ENCODE peak calls at places on chromosomes 5 and 9, in six cellular contexts. V is tibial artery, Z is BJ, R is HCT116, D is NT2/D1, T is transverse colon. B is an unnamed sample.

GRCh38 chr9:88476491-88477271 is 58.3 kb upstream of the NXNL2 start:
- DNase-seq in V (no peak), Z (peak), R (no peak), D (no peak), T (no peak), B (peak)

GRCh38 chr5:14439087-14439841 is 142.3 kb upstream of the OTULINL start:
- DNase-seq in V (no peak), Z (no peak), R (no peak), D (no peak), T (no peak), B (no peak)

GRCh38 chr9:93205896-93206575 is 22.1 kb downstream of the WNK2 start:
- DNase-seq in V (no peak), Z (no peak), R (no peak), D (no peak), T (no peak), B (no peak)

GRCh38 chr5:411728-412127 is 31.2 kb upstream of the EXOC3 start:
- DNase-seq in V (peak), Z (no peak), R (no peak), D (no peak), T (no peak), B (no peak)

GRCh38 chr5:42715791-42716190 is 40.8 kb upstream of the CCDC152 start:
- DNase-seq in V (no peak), Z (no peak), R (no peak), D (no peak), T (no peak), B (no peak)

GRCh38 chr9:127721391-127721821 is 5.5 kb downstream of the TTC16 start:
- DNase-seq in V (no peak), Z (no peak), R (peak), D (no peak), T (peak), B (no peak)

GRCh38 chr9:136499071-136499934 is 16.5 kb upstream of the SEC16A start:
- DNase-seq in V (no peak), Z (no peak), R (no peak), D (no peak), T (no peak), B (no peak)

GRCh38 chr5:160260881-160261815 is 31.8 kb downstream of the FABP6 start:
- DNase-seq in V (no peak), Z (no peak), R (no peak), D (no peak), T (peak), B (peak)

GRCh38 chr5:173454381-173454763 is 126.2 kb upstream of the STC2 start:
- DNase-seq in V (no peak), Z (no peak), R (no peak), D (no peak), T (no peak), B (peak)

GRCh38 chr9:115691097-115691496 is 462.5 kb upstream of the PAPPA start:
- DNase-seq in V (no peak), Z (peak), R (no peak), D (no peak), T (no peak), B (peak)

DNA sequence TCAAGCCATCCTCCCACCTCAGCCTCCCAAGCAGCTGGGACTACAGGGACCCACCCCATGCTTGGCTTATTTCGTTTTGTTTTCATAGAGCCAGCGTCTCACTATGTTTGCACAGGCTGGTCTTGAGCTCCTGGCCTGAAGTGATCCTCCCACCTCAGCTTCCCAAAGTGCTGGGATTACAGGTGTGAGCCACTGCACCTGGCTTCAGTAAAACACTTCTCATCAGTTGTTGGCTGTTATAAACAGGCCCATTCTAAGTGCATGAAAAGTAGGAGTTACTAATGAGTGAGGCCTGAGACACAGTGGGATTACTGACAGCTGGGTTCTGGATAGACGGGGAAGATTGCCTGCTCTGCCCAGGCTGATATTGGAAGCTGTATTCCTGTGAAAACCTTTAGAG is 3.5 kb downstream of the CRB2 start:
- DNase-seq in V (no peak), Z (no peak), R (no peak), D (no peak), T (no peak), B (no peak)
- H3K4me3 ChIP-seq in V (no peak), Z (no peak), R (no peak), D (no peak), T (no peak), B (no peak)

GRCh38 chr9:133577463-133578112 is 31.6 kb downstream of the FAM163B start:
- DNase-seq in V (no peak), Z (no peak), R (no peak), D (no peak), T (no peak), B (no peak)

GRCh38 chr9:133579601-133580415 is 29.4 kb downstream of the FAM163B start:
- DNase-seq in V (no peak), Z (no peak), R (no peak), D (no peak), T (no peak), B (no peak)

GRCh38 chr9:133578524-133579230 is 30.5 kb downstream of the FAM163B start:
- DNase-seq in V (no peak), Z (no peak), R (no peak), D (no peak), T (no peak), B (no peak)

GRCh38 chr9:133580416-133580738 is 28.8 kb downstream of the FAM163B start:
- DNase-seq in V (no peak), Z (no peak), R (no peak), D (no peak), T (no peak), B (no peak)

GRCh38 chr9:133579231-133579560 is 30.0 kb downstream of the FAM163B start:
- DNase-seq in V (no peak), Z (no peak), R (no peak), D (no peak), T (no peak), B (no peak)
- H3K4me3 ChIP-seq in V (no peak), Z (no peak), R (no peak), D (no peak), T (no peak), B (no peak)

GRCh38 chr5:119342414-119342813 is 13.4 kb upstream of the TNFAIP8 start:
- DNase-seq in V (no peak), Z (no peak), R (no peak), D (no peak), T (no peak), B (no peak)

GRCh38 chr5:119339965-119340364 is 15.9 kb upstream of the TNFAIP8 start:
- DNase-seq in V (no peak), Z (no peak), R (no peak), D (no peak), T (no peak), B (no peak)

GRCh38 chr5:119341452-119342349 is 14.1 kb upstream of the TNFAIP8 start:
- DNase-seq in V (no peak), Z (no peak), R (no peak), D (no peak), T (no peak), B (no peak)

GRCh38 chr5:119339344-119339743 is 16.5 kb upstream of the TNFAIP8 start:
- DNase-seq in V (no peak), Z (no peak), R (no peak), D (no peak), T (no peak), B (no peak)

GRCh38 chr5:119340597-119341218 is 15.1 kb upstream of the TNFAIP8 start:
- DNase-seq in V (no peak), Z (no peak), R (no peak), D (no peak), T (peak), B (no peak)
- H3K4me3 ChIP-seq in V (no peak), Z (no peak), R (no peak), D (no peak), T (no peak), B (no peak)

GRCh38 chr5:178590141-178590923 is at the start of gene COL23A1:
- DNase-seq in V (peak), Z (no peak), R (no peak), D (peak), T (peak), B (peak)
- H3K4me3 ChIP-seq in V (peak), Z (peak), R (no peak), D (peak), T (peak), B (peak)